ENCODE peak calls at places on chromosomes 16 and 17, in seven cellular contexts. I is GM23248; A is uterus; F is tibial artery; N is CD8-positive, alpha-beta memory T cell; G is OCI-LY7; U is A549. Z is an unnamed sample.
A peak's percentile ranks its signal among the peaks of the same experiment; 100 is the strongest.

GRCh38 chr17:72804949-72805348 is 287.5 kb downstream of the SLC39A11 start:
- DNase-seq in N (no peak), A (no peak), U (no peak), F (no peak), I (no peak), G (no peak), Z (no peak)

GRCh38 chr17:68624381-68624780 is 23.2 kb upstream of the FAM20A start:
- DNase-seq in U (no peak), A (no peak), G (no peak), F (no peak), I (peak; percentile 65), N (no peak), Z (no peak)

GRCh38 chr16:48054881-48055601 is 100.8 kb downstream of the ABCC12 start:
- DNase-seq in A (no peak), G (peak; percentile 27), N (no peak), F (no peak), I (peak; percentile 81), U (peak; percentile 30), Z (peak; percentile 49)

GRCh38 chr17:28372945-28373274 is 1.4 kb downstream of the SARM1 start:
- DNase-seq in I (peak; percentile 13), U (no peak), A (no peak), G (no peak), N (no peak), F (no peak), Z (no peak)

GRCh38 chr17:46764709-46765401 is 53.6 kb downstream of the WNT3 start:
- DNase-seq in I (peak; percentile 83), F (no peak), G (no peak), N (no peak), U (no peak), A (no peak), Z (no peak)

GRCh38 chr16:57623251-57624043 is 5.0 kb upstream of the ADGRG1 start:
- DNase-seq in I (peak; percentile 60), G (no peak), F (no peak), N (no peak), A (peak; percentile 70), U (peak; percentile 47), Z (peak; percentile 85)

GRCh38 chr16:51242281-51242994 is 91.4 kb upstream of the SALL1 start:
- DNase-seq in A (no peak), U (no peak), N (no peak), I (no peak), G (no peak), F (no peak), Z (no peak)

GRCh38 chr17:39002991-39003715 is 36.0 kb upstream of the FBXO47 start:
- DNase-seq in U (no peak), N (peak; percentile 17), A (peak; percentile 89), I (peak; percentile 95), F (peak; percentile 90), G (no peak), Z (no peak)

GRCh38 chr16:77582956-77583355 is 139.4 kb upstream of the NUDT7 start:
- DNase-seq in I (no peak), F (no peak), U (no peak), N (no peak), A (no peak), G (no peak), Z (no peak)

GRCh38 chr17:8572767-8573166 is 57.8 kb downstream of the MYH10 start:
- DNase-seq in I (peak; percentile 22), A (no peak), U (no peak), F (no peak), G (no peak), N (no peak), Z (no peak)

GRCh38 chr17:4479982-4480751 is 18.5 kb upstream of the SPNS2 start:
- DNase-seq in A (no peak), N (no peak), F (peak; percentile 50), G (no peak), U (no peak), I (no peak), Z (no peak)

GRCh38 chr16:56506941-56507340 is 12.9 kb downstream of the BBS2 start:
- DNase-seq in N (no peak), F (no peak), A (no peak), G (no peak), U (no peak), I (peak; percentile 82), Z (no peak)

GRCh38 chr16:2027024-2028010 is 615 bp downstream of the NHERF2 start:
- DNase-seq in F (no peak), U (no peak), A (no peak), N (peak; percentile 7), I (peak; percentile 72), G (peak; percentile 44), Z (no peak)

GRCh38 chr16:12998376-12999085 is 97.1 kb downstream of the SHISA9 start:
- DNase-seq in G (no peak), F (no peak), U (no peak), I (no peak), N (no peak), A (no peak), Z (no peak)

GRCh38 chr17:75652934-75653549 is 13.9 kb downstream of the RECQL5 start:
- DNase-seq in G (peak; percentile 75), U (peak; percentile 60), N (peak; percentile 10), I (peak; percentile 54), F (peak; percentile 47), A (no peak), Z (no peak)
- H3K27ac ChIP-seq in G (peak overlapping the region; percentile 14), U (peak overlapping the region; percentile 11), N (no peak overlapping the region), I (no peak overlapping the region), F (no peak overlapping the region), A (no peak overlapping the region), Z (peak overlapping the region; percentile 60)

GRCh38 chr16:4091638-4092037 is 24.6 kb downstream of the ADCY9 start:
- DNase-seq in A (no peak), F (no peak), N (no peak), I (no peak), U (no peak), G (no peak), Z (no peak)
- H3K27ac ChIP-seq in A (no peak overlapping the region), F (peak overlapping the region; percentile 88), N (no peak overlapping the region), I (no peak overlapping the region), U (no peak overlapping the region), G (no peak overlapping the region), Z (no peak overlapping the region)

GRCh38 chr16:67053767-67054334 is 24.9 kb downstream of the CBFB start:
- DNase-seq in I (no peak), G (no peak), N (peak; percentile 21), A (no peak), F (no peak), U (no peak), Z (no peak)
- H3K27ac ChIP-seq in I (no peak overlapping the region), G (no peak overlapping the region), N (peak overlapping the region; percentile 36), A (no peak overlapping the region), F (no peak overlapping the region), U (no peak overlapping the region), Z (no peak overlapping the region)

GRCh38 chr17:82439829-82440365 is 10.7 kb downstream of the CYBC1 start:
- DNase-seq in G (no peak), U (no peak), I (no peak), N (no peak), A (no peak), F (no peak), Z (no peak)

GRCh38 chr17:82441686-82442487 is 8.7 kb downstream of the CYBC1 start:
- DNase-seq in N (no peak), U (no peak), F (no peak), G (peak; percentile 24), A (no peak), I (no peak), Z (no peak)

GRCh38 chr17:82440991-82441627 is 9.4 kb downstream of the CYBC1 start:
- DNase-seq in G (peak; percentile 36), A (no peak), I (peak; percentile 15), F (no peak), N (no peak), U (no peak), Z (no peak)

GRCh38 chr17:82439194-82439828 is 11.2 kb downstream of the CYBC1 start:
- DNase-seq in A (no peak), G (no peak), N (no peak), I (no peak), U (no peak), F (no peak), Z (no peak)

GRCh38 chr17:82440377-82440981 is 10.1 kb downstream of the CYBC1 start:
- DNase-seq in A (no peak), I (no peak), G (peak; percentile 25), F (no peak), N (no peak), U (no peak), Z (no peak)
- H3K27ac ChIP-seq in A (no peak overlapping the region), I (no peak overlapping the region), G (peak overlapping the region; percentile 48), F (no peak overlapping the region), N (no peak overlapping the region), U (no peak overlapping the region), Z (peak overlapping the region; percentile 82)

GRCh38 chr16:30367349-30368009 is 2.8 kb downstream of the TBC1D10B start:
- DNase-seq in A (no peak), U (no peak), F (no peak), I (peak; percentile 15), N (no peak), G (no peak), Z (no peak)
- H3K27ac ChIP-seq in A (peak overlapping the region; percentile 93), U (no peak overlapping the region), F (peak overlapping the region; percentile 78), I (peak overlapping the region; percentile 71), N (no peak overlapping the region), G (peak overlapping the region; percentile 26), Z (no peak overlapping the region)

GRCh38 chr16:49366669-49367068 is 6.9 kb upstream of the C16orf78 start:
- DNase-seq in A (no peak), I (no peak), G (peak; percentile 82), F (no peak), N (no peak), U (no peak), Z (no peak)

GRCh38 chr16:49373504-49373903 is at the start of gene C16orf78:
- DNase-seq in N (no peak), U (no peak), F (no peak), I (no peak), G (no peak), A (no peak), Z (no peak)

GRCh38 chr16:49365711-49366509 is 7.7 kb upstream of the C16orf78 start:
- DNase-seq in U (no peak), A (no peak), N (no peak), I (no peak), G (peak; percentile 63), F (no peak), Z (no peak)

DNA sequence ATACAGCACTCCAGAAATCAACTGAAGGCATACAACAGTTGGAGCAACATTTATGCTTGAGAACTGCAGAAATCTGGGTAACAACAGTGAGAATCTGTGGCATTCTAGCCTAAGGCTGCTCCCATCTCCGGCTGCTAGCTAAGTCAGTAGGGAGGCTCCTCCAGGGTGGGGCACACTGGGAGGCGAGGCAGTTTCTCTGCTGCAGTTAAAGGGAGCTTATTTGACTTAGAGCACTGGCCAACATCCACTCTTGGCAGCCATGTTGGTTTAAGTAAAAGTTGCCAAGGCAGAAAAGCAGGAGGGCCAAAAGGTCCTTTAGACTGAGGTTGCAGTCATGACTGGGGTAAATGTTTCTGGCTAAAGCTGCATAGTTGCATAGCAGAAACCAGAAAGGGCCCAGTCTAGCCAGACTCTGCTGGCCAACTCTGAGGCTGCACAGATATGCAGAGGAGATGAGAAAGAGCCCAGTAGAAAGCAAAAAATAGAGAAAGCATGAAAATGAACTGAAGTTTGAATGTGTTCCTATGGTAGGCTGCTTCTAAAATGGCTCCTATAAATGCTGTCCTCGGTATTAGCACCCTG is 3.9 kb upstream of the C16orf78 start:
- DNase-seq in I (no peak), U (no peak), G (no peak), F (no peak), A (no peak), N (no peak), Z (no peak)
- H3K27ac ChIP-seq in I (no peak overlapping the region), U (no peak overlapping the region), G (no peak overlapping the region), F (no peak overlapping the region), A (no peak overlapping the region), N (no peak overlapping the region), Z (no peak overlapping the region)